ENCODE peak calls at places on chromosomes 6 and 20, in eight cellular contexts. One of them, this sample, is unnamed.

GRCh38 chr6:100457251-100457990 is 7.3 kb downstream of the SIM1 start:
- DNase-seq in heart right ventricle: no peak
- DNase-seq in lower lobe of right lung: no peak
- DNase-seq in CD8-positive, alpha-beta T cell: no peak
- DNase-seq in hepatocyte: no peak
- DNase-seq in cardiac muscle cell: no peak
- DNase-seq in CD4-positive, CD25-positive, alpha-beta regulatory T cell: no peak
- DNase-seq in PC-3: no peak
- DNase-seq in this sample: no peak

GRCh38 chr6:124026645-124027044 is 223.0 kb downstream of the NKAIN2 start:
- DNase-seq in heart right ventricle: no peak
- DNase-seq in lower lobe of right lung: no peak
- DNase-seq in CD8-positive, alpha-beta T cell: no peak
- DNase-seq in hepatocyte: no peak
- DNase-seq in cardiac muscle cell: peak; percentile 37
- DNase-seq in CD4-positive, CD25-positive, alpha-beta regulatory T cell: no peak
- DNase-seq in PC-3: no peak
- DNase-seq in this sample: no peak

GRCh38 chr6:116405663-116406329 is 35.0 kb downstream of the DSE start:
- DNase-seq in heart right ventricle: no peak
- DNase-seq in lower lobe of right lung: no peak
- DNase-seq in CD8-positive, alpha-beta T cell: no peak
- DNase-seq in hepatocyte: no peak
- DNase-seq in cardiac muscle cell: peak; percentile 19
- DNase-seq in CD4-positive, CD25-positive, alpha-beta regulatory T cell: no peak
- DNase-seq in PC-3: peak; percentile 61
- DNase-seq in this sample: no peak

GRCh38 chr6:169370666-169371343 is 117.2 kb upstream of the THBS2 start:
- DNase-seq in heart right ventricle: no peak
- DNase-seq in lower lobe of right lung: no peak
- DNase-seq in CD8-positive, alpha-beta T cell: no peak
- DNase-seq in hepatocyte: no peak
- DNase-seq in cardiac muscle cell: no peak
- DNase-seq in CD4-positive, CD25-positive, alpha-beta regulatory T cell: no peak
- DNase-seq in PC-3: no peak
- DNase-seq in this sample: no peak

GRCh38 chr6:149108398-149109100 is 209.0 kb upstream of the TAB2 start:
- DNase-seq in heart right ventricle: no peak
- DNase-seq in lower lobe of right lung: no peak
- DNase-seq in CD8-positive, alpha-beta T cell: no peak
- DNase-seq in hepatocyte: no peak
- DNase-seq in cardiac muscle cell: no peak
- DNase-seq in CD4-positive, CD25-positive, alpha-beta regulatory T cell: no peak
- DNase-seq in PC-3: no peak
- DNase-seq in this sample: no peak

GRCh38 chr6:16472349-16473069 is 234.1 kb downstream of the GMPR start:
- DNase-seq in heart right ventricle: no peak
- DNase-seq in lower lobe of right lung: no peak
- DNase-seq in CD8-positive, alpha-beta T cell: no peak
- DNase-seq in hepatocyte: no peak
- DNase-seq in cardiac muscle cell: peak; percentile 58
- DNase-seq in CD4-positive, CD25-positive, alpha-beta regulatory T cell: no peak
- DNase-seq in PC-3: peak; percentile 73
- DNase-seq in this sample: no peak

GRCh38 chr6:167691566-167692312 is 135.0 kb upstream of the AFDN start:
- DNase-seq in heart right ventricle: no peak
- DNase-seq in lower lobe of right lung: no peak
- DNase-seq in CD8-positive, alpha-beta T cell: no peak
- DNase-seq in hepatocyte: no peak
- DNase-seq in cardiac muscle cell: no peak
- DNase-seq in CD4-positive, CD25-positive, alpha-beta regulatory T cell: no peak
- DNase-seq in PC-3: no peak
- DNase-seq in this sample: no peak

GRCh38 chr6:64439274-64439673 is 803.7 kb downstream of the PHF3 start:
- DNase-seq in heart right ventricle: no peak
- DNase-seq in lower lobe of right lung: no peak
- DNase-seq in CD8-positive, alpha-beta T cell: no peak
- DNase-seq in hepatocyte: no peak
- DNase-seq in cardiac muscle cell: no peak
- DNase-seq in CD4-positive, CD25-positive, alpha-beta regulatory T cell: no peak
- DNase-seq in PC-3: no peak
- DNase-seq in this sample: no peak

GRCh38 chr20:45358282-45359068 is 4.5 kb upstream of the SYS1 start:
- DNase-seq in heart right ventricle: peak; percentile 81
- DNase-seq in lower lobe of right lung: peak; percentile 88
- DNase-seq in CD8-positive, alpha-beta T cell: no peak
- DNase-seq in hepatocyte: no peak
- DNase-seq in cardiac muscle cell: no peak
- DNase-seq in CD4-positive, CD25-positive, alpha-beta regulatory T cell: no peak
- DNase-seq in PC-3: no peak
- DNase-seq in this sample: no peak

GRCh38 chr6:40755046-40755681 is 168.0 kb upstream of the LRFN2 start:
- DNase-seq in heart right ventricle: no peak
- DNase-seq in lower lobe of right lung: no peak
- DNase-seq in CD8-positive, alpha-beta T cell: no peak
- DNase-seq in hepatocyte: peak; percentile 68
- DNase-seq in cardiac muscle cell: peak; percentile 33
- DNase-seq in CD4-positive, CD25-positive, alpha-beta regulatory T cell: no peak
- DNase-seq in PC-3: no peak
- DNase-seq in this sample: no peak

GRCh38 chr20:37359836-37360235 is 13.9 kb downstream of the SRC start:
- DNase-seq in heart right ventricle: no peak
- DNase-seq in lower lobe of right lung: no peak
- DNase-seq in CD8-positive, alpha-beta T cell: no peak
- DNase-seq in hepatocyte: no peak
- DNase-seq in cardiac muscle cell: no peak
- DNase-seq in CD4-positive, CD25-positive, alpha-beta regulatory T cell: no peak
- DNase-seq in PC-3: no peak
- DNase-seq in this sample: no peak

GRCh38 chr6:38169221-38169674 is 349.7 kb downstream of the ZFAND3 start:
- DNase-seq in heart right ventricle: no peak
- DNase-seq in lower lobe of right lung: no peak
- DNase-seq in CD8-positive, alpha-beta T cell: no peak
- DNase-seq in hepatocyte: no peak
- DNase-seq in cardiac muscle cell: no peak
- DNase-seq in CD4-positive, CD25-positive, alpha-beta regulatory T cell: no peak
- DNase-seq in PC-3: no peak
- DNase-seq in this sample: no peak

GRCh38 chr6:132919476-132919875 is 105.1 kb downstream of the RPS12 start:
- DNase-seq in heart right ventricle: peak; percentile 53
- DNase-seq in lower lobe of right lung: peak; percentile 85
- DNase-seq in CD8-positive, alpha-beta T cell: no peak
- DNase-seq in hepatocyte: peak; percentile 59
- DNase-seq in cardiac muscle cell: peak; percentile 57
- DNase-seq in CD4-positive, CD25-positive, alpha-beta regulatory T cell: no peak
- DNase-seq in PC-3: peak; percentile 70
- DNase-seq in this sample: peak; percentile 90

GRCh38 chr6:137589067-137589848 is 95.1 kb upstream of the OLIG3 start:
- DNase-seq in heart right ventricle: no peak
- DNase-seq in lower lobe of right lung: no peak
- DNase-seq in CD8-positive, alpha-beta T cell: peak; percentile 64
- DNase-seq in hepatocyte: peak; percentile 29
- DNase-seq in cardiac muscle cell: peak; percentile 7
- DNase-seq in CD4-positive, CD25-positive, alpha-beta regulatory T cell: peak; percentile 41
- DNase-seq in PC-3: peak; percentile 64
- DNase-seq in this sample: no peak
- H3K4me3 ChIP-seq in heart right ventricle: no peak overlapping the region
- H3K4me3 ChIP-seq in lower lobe of right lung: no peak overlapping the region
- H3K4me3 ChIP-seq in CD8-positive, alpha-beta T cell: no peak overlapping the region
- H3K4me3 ChIP-seq in hepatocyte: no peak overlapping the region
- H3K4me3 ChIP-seq in cardiac muscle cell: no peak overlapping the region
- H3K4me3 ChIP-seq in CD4-positive, CD25-positive, alpha-beta regulatory T cell: no peak overlapping the region
- H3K4me3 ChIP-seq in PC-3: no peak overlapping the region
- H3K4me3 ChIP-seq in this sample: no peak overlapping the region

DNA sequence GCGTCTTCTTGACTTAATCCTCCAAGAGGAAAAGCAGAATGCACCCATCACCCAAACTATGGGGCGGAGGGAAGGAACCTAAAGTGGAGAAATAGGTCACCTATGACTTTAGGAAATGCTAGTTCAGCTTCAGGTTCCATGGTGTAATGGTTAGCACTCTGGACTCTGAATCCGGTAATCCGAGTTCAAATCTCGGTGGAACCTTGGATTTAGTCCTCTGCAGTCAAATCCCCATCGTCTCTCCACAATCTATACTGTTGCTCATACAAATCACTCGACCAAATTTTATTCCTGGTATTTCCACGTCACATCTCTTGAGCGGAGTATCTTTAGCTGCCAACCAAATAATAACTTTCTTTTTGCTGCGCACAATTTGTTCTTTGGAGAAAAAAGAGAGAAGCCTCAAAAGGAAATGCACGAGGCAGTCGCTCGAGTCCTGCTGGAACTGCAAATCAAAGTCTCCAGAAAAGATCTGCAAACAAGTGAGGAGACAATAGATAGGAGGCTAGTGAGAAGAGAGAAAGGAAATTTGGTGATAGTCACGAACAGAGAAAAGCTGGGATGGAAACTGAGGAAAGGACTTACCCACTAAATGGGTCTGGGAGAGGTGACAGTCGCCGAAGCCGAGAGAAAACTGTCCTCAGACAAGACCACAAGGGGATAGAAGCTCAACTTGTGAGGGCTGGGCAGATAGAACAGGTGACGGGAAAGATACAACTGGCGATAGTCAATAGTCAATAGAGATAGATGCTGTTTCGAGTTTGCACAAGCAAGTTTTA is 16.6 kb downstream of the POM121L2 start:
- DNase-seq in heart right ventricle: no peak
- DNase-seq in lower lobe of right lung: no peak
- DNase-seq in CD8-positive, alpha-beta T cell: no peak
- DNase-seq in hepatocyte: peak; percentile 74
- DNase-seq in cardiac muscle cell: peak; percentile 30
- DNase-seq in CD4-positive, CD25-positive, alpha-beta regulatory T cell: no peak
- DNase-seq in PC-3: peak; percentile 88
- DNase-seq in this sample: peak; percentile 19
- H3K4me3 ChIP-seq in heart right ventricle: no peak overlapping the region
- H3K4me3 ChIP-seq in lower lobe of right lung: no peak overlapping the region
- H3K4me3 ChIP-seq in CD8-positive, alpha-beta T cell: no peak overlapping the region
- H3K4me3 ChIP-seq in hepatocyte: peak overlapping the region; percentile 72
- H3K4me3 ChIP-seq in cardiac muscle cell: peak overlapping the region; percentile 51
- H3K4me3 ChIP-seq in CD4-positive, CD25-positive, alpha-beta regulatory T cell: no peak overlapping the region
- H3K4me3 ChIP-seq in PC-3: peak overlapping the region; percentile 76
- H3K4me3 ChIP-seq in this sample: peak overlapping the region; percentile 63

GRCh38 chr20:237479-237878 is 10.4 kb downstream of the DEFB129 start:
- DNase-seq in heart right ventricle: no peak
- DNase-seq in lower lobe of right lung: peak; percentile 69
- DNase-seq in CD8-positive, alpha-beta T cell: no peak
- DNase-seq in hepatocyte: no peak
- DNase-seq in cardiac muscle cell: no peak
- DNase-seq in CD4-positive, CD25-positive, alpha-beta regulatory T cell: no peak
- DNase-seq in PC-3: no peak
- DNase-seq in this sample: no peak
- H3K4me3 ChIP-seq in heart right ventricle: no peak overlapping the region
- H3K4me3 ChIP-seq in lower lobe of right lung: peak overlapping the region; percentile 25
- H3K4me3 ChIP-seq in CD8-positive, alpha-beta T cell: no peak overlapping the region
- H3K4me3 ChIP-seq in hepatocyte: no peak overlapping the region
- H3K4me3 ChIP-seq in cardiac muscle cell: no peak overlapping the region
- H3K4me3 ChIP-seq in CD4-positive, CD25-positive, alpha-beta regulatory T cell: peak overlapping the region; percentile 67
- H3K4me3 ChIP-seq in PC-3: no peak overlapping the region
- H3K4me3 ChIP-seq in this sample: no peak overlapping the region

DNA sequence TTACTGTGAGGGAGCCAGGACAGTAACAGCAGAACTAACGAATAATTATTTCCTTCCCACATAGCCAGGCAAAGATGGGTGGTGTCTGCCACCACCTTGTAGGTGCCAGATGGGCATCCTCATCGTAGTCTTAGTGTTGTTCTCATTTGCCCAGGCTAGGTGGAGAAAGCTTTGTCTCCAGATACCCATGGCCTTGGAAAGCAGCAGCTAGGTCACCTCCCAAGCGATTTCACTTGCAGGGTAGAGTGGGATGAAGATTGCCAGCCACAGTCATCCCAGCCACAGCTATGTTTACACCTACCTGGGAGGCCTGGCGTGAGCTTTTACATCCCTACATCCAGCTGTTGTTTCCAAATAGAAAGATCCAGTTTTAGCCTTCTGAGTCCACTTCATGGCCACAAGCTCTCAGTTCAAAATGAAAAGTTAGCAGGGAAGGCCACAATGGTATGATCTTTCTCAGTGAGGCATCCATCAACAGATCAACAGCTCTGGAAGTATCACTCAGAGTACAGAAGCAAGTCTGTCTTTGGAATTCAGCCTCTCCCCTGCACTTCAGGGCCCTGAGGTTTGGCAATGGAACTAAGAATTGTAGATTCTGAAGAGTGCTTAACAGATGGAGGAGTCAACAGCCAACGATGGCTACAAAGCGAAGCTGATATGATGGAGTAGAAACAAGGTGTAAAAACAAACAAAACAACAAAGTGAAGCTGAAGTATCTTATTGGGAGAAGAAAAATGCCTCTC is 11.0 kb upstream of the SNRPC start:
- DNase-seq in heart right ventricle: no peak
- DNase-seq in lower lobe of right lung: no peak
- DNase-seq in CD8-positive, alpha-beta T cell: no peak
- DNase-seq in hepatocyte: no peak
- DNase-seq in cardiac muscle cell: no peak
- DNase-seq in CD4-positive, CD25-positive, alpha-beta regulatory T cell: no peak
- DNase-seq in PC-3: no peak
- DNase-seq in this sample: no peak
- H3K4me3 ChIP-seq in heart right ventricle: no peak overlapping the region
- H3K4me3 ChIP-seq in lower lobe of right lung: no peak overlapping the region
- H3K4me3 ChIP-seq in CD8-positive, alpha-beta T cell: no peak overlapping the region
- H3K4me3 ChIP-seq in hepatocyte: no peak overlapping the region
- H3K4me3 ChIP-seq in cardiac muscle cell: no peak overlapping the region
- H3K4me3 ChIP-seq in CD4-positive, CD25-positive, alpha-beta regulatory T cell: no peak overlapping the region
- H3K4me3 ChIP-seq in PC-3: no peak overlapping the region
- H3K4me3 ChIP-seq in this sample: no peak overlapping the region